ENCODE peak calls at places on chromosomes 4 and X, in ten cellular contexts. I is H1; O is SK-N-SH; C is astrocyte of the cerebellum; H is PC-3; D is GM12865; L is lower lobe of right lung; E is IMR-90; N is retinal pigment epithelial cell; Q is CD8-positive, alpha-beta T cell. U is an unnamed sample.

GRCh38 chrX:134622056-134622812 is 36.0 kb downstream of the PLAC1 start:
- DNase-seq in D (peak; percentile 69), C (peak; percentile 81), H (peak; percentile 86), O (no peak), N (no peak), L (no peak), E (peak; percentile 89), I (peak; percentile 39), Q (no peak), U (peak; percentile 47)

GRCh38 chr4:26320159-26320452 is 708 bp upstream of the RBPJ start:
- DNase-seq in I (no peak), L (no peak), C (no peak), O (no peak), H (no peak), D (peak; percentile 81), Q (peak; percentile 36), E (peak; percentile 28), N (no peak), U (peak; percentile 49)

GRCh38 chr4:103207673-103208072 is 9.5 kb upstream of the CENPE start:
- DNase-seq in Q (no peak), C (no peak), E (no peak), O (no peak), N (no peak), D (no peak), L (no peak), I (peak; percentile 21), H (peak; percentile 2), U (no peak)

GRCh38 chr4:115145393-115146160 is 32.2 kb upstream of the NDST4 start:
- DNase-seq in E (no peak), N (no peak), Q (no peak), O (no peak), H (no peak), I (no peak), C (no peak), L (no peak), D (no peak), U (no peak)

GRCh38 chr4:106266201-106266600 is 49.8 kb downstream of the TBCK start:
- DNase-seq in H (peak; percentile 55), E (peak; percentile 68), Q (no peak), C (peak; percentile 68), D (peak; percentile 43), I (no peak), N (no peak), L (no peak), O (peak; percentile 13), U (peak; percentile 12)

GRCh38 chr4:86592553-86593249 is 1.4 kb upstream of the PTPN13 start:
- DNase-seq in N (no peak), E (peak; percentile 6), Q (no peak), O (no peak), D (no peak), H (peak; percentile 45), C (no peak), L (no peak), I (no peak), U (no peak)

GRCh38 chrX:46461653-46462191 is 83.5 kb downstream of the ZNF674 start:
- DNase-seq in N (no peak), C (no peak), H (no peak), O (no peak), Q (no peak), D (peak; percentile 57), L (no peak), E (no peak), I (no peak), U (peak; percentile 8)

GRCh38 chr4:15088394-15089041 is 86.2 kb downstream of the CPEB2 start:
- DNase-seq in E (no peak), H (no peak), N (no peak), L (no peak), D (no peak), C (no peak), O (no peak), Q (no peak), I (no peak), U (no peak)

GRCh38 chrX:149540621-149541520 is at the start of gene EOLA1:
- DNase-seq in H (peak; percentile 96), Q (peak; percentile 84), O (peak; percentile 22), E (peak; percentile 98), L (peak; percentile 96), C (peak; percentile 84), I (peak; percentile 46), N (peak; percentile 74), D (peak; percentile 97), U (peak; percentile 96)

GRCh38 chr4:171521726-171522125 is 291.5 kb upstream of the GALNTL6 start:
- DNase-seq in H (no peak), O (no peak), D (no peak), Q (no peak), L (no peak), C (no peak), I (no peak), N (no peak), E (no peak), U (no peak)

GRCh38 chrX:134990475-134991473 is at the start of gene SMIM10:
- DNase-seq in I (no peak), H (no peak), E (peak; percentile 79), D (peak; percentile 14), O (peak; percentile 78), L (peak; percentile 71), Q (peak; percentile 12), N (peak; percentile 22), C (peak; percentile 24), U (no peak)

GRCh38 chr4:182074842-182075241 is 168.4 kb upstream of the TENM3 start:
- DNase-seq in E (no peak), D (no peak), I (no peak), O (no peak), N (no peak), Q (no peak), C (no peak), H (no peak), L (no peak), U (no peak)

GRCh38 chr4:123616970-123617392 is 220.4 kb downstream of the SPRY1 start:
- DNase-seq in O (peak; percentile 34), E (no peak), N (no peak), L (peak; percentile 77), H (peak; percentile 15), C (no peak), I (no peak), Q (peak; percentile 49), D (no peak), U (no peak)

GRCh38 chr4:122914292-122914904 is 8.0 kb downstream of the NUDT6 start:
- DNase-seq in I (no peak), D (peak; percentile 33), L (no peak), E (peak; percentile 68), N (no peak), H (peak; percentile 58), C (no peak), Q (peak; percentile 4), O (peak; percentile 35), U (peak; percentile 21)

GRCh38 chrX:119694601-119695534 is 1.9 kb upstream of the SEPTIN6 start:
- DNase-seq in D (no peak), Q (no peak), E (no peak), L (no peak), H (no peak), N (no peak), I (no peak), O (peak; percentile 17), C (no peak), U (no peak)

GRCh38 chr4:14771504-14772175 is 230.6 kb upstream of the CPEB2 start:
- DNase-seq in D (no peak), L (no peak), C (no peak), N (no peak), O (no peak), E (no peak), Q (no peak), I (no peak), H (peak; percentile 26), U (no peak)

GRCh38 chrX:106168107-106168506 is at the start of gene PWWP3B:
- DNase-seq in I (peak; percentile 7), O (no peak), E (no peak), C (peak; percentile 13), N (peak; percentile 43), H (peak; percentile 23), D (no peak), Q (no peak), L (peak; percentile 48), U (no peak)

GRCh38 chrX:69535661-69536060 is 31.5 kb downstream of the NALF2 start:
- DNase-seq in I (no peak), Q (no peak), C (no peak), H (no peak), O (no peak), D (no peak), E (no peak), L (no peak), N (no peak), U (no peak)

GRCh38 chr4:82126641-82127040 is 247.2 kb downstream of the HNRNPD start:
- DNase-seq in O (no peak), L (no peak), H (no peak), Q (no peak), C (no peak), N (no peak), D (no peak), I (no peak), E (no peak), U (no peak)

GRCh38 chr4:37243722-37244582 is 591 bp upstream of the NWD2 start:
- DNase-seq in N (no peak), E (no peak), D (no peak), C (no peak), O (peak; percentile 25), Q (no peak), H (no peak), I (peak; percentile 31), L (peak; percentile 29), U (no peak)
- H3K4me3 ChIP-seq in N (no peak overlapping the region), E (no peak overlapping the region), D (no peak overlapping the region), C (no peak overlapping the region), O (no peak overlapping the region), Q (no peak overlapping the region), H (no peak overlapping the region), I (peak overlapping the region; percentile 70), L (no peak overlapping the region), U (no peak overlapping the region)

GRCh38 chr4:1777822-1778641 is 15.1 kb upstream of the FGFR3 start:
- DNase-seq in Q (no peak), L (no peak), I (peak; percentile 56), C (peak; percentile 3), N (no peak), D (no peak), E (no peak), H (peak; percentile 14), O (no peak), U (no peak)
- TF ChIP-seq CTCF in Q (no peak), L (peak; percentile 20), I (no peak), C (no peak), N (peak; percentile 37), D (no peak), E (no peak), H (no peak), O (no peak), U (no peak)

GRCh38 chr4:85577307-85577706 is 102.4 kb downstream of the ARHGAP24 start:
- DNase-seq in L (no peak), I (no peak), Q (no peak), O (no peak), E (no peak), C (no peak), D (no peak), N (no peak), H (no peak), U (no peak)
- H3K4me3 ChIP-seq in L (no peak overlapping the region), I (no peak overlapping the region), Q (no peak overlapping the region), O (no peak overlapping the region), E (no peak overlapping the region), C (no peak overlapping the region), D (no peak overlapping the region), N (no peak overlapping the region), H (no peak overlapping the region), U (no peak overlapping the region)

DNA sequence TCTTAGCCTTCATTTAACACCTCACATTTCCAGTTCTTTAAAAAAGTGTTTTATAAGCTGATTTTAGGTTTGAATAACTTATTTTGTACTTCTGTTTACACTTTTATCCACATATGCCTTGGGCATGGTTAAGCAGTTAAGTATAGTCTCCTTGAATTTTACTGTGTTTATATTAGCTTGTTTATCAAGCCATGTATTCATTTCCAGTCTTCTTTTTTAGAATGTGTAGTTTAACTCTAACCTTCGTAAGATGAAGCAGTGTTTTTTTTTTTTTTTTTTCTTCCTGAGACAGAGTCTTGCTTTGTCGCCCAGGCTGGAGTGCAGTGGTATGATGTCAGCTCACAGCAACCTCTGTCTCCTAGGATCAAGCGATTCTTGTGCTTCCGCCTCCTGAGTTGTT is 42.4 kb downstream of the BMP2K start:
- DNase-seq in H (no peak), D (no peak), N (no peak), E (peak; percentile 31), L (no peak), I (no peak), C (no peak), Q (no peak), O (no peak), U (no peak)
- TF ChIP-seq CTCF in H (no peak), D (no peak), N (no peak), E (no peak), L (no peak), I (no peak), C (no peak), Q (no peak), O (no peak), U (no peak)

U was measured in GM12864.